ENCODE peak calls at places on chromosomes 2 and 18, in ten cellular contexts. One of them, this sample, is unnamed.

GRCh38 chr18:2535419-2535910 is 35.8 kb downstream of the METTL4 start:
- DNase-seq in cardiac fibroblast: no peak
- DNase-seq in GM13976: no peak
- DNase-seq in suprapubic skin: no peak
- DNase-seq in fibroblast of pulmonary artery: no peak
- DNase-seq in fibroblast of lung: no peak
- DNase-seq in mesothelial cell of epicardium: no peak
- DNase-seq in vagina: no peak
- DNase-seq in GM23338: no peak
- DNase-seq in kidney: no peak
- DNase-seq in this sample: no peak

GRCh38 chr2:112642961-112643360 is 2.8 kb upstream of the SLC20A1 start:
- DNase-seq in cardiac fibroblast: no peak
- DNase-seq in GM13976: no peak
- DNase-seq in suprapubic skin: no peak
- DNase-seq in fibroblast of pulmonary artery: no peak
- DNase-seq in fibroblast of lung: no peak
- DNase-seq in mesothelial cell of epicardium: no peak
- DNase-seq in vagina: no peak
- DNase-seq in GM23338: no peak
- DNase-seq in kidney: no peak
- DNase-seq in this sample: no peak

GRCh38 chr2:22274611-22275010 is 1110.4 kb upstream of the KLHL29 start:
- DNase-seq in cardiac fibroblast: no peak
- DNase-seq in GM13976: no peak
- DNase-seq in suprapubic skin: no peak
- DNase-seq in fibroblast of pulmonary artery: no peak
- DNase-seq in fibroblast of lung: no peak
- DNase-seq in mesothelial cell of epicardium: no peak
- DNase-seq in vagina: no peak
- DNase-seq in GM23338: no peak
- DNase-seq in kidney: no peak
- DNase-seq in this sample: no peak

GRCh38 chr2:53432921-53433320 is 334.7 kb upstream of the CHAC2 start:
- DNase-seq in cardiac fibroblast: no peak
- DNase-seq in GM13976: no peak
- DNase-seq in suprapubic skin: no peak
- DNase-seq in fibroblast of pulmonary artery: no peak
- DNase-seq in fibroblast of lung: no peak
- DNase-seq in mesothelial cell of epicardium: no peak
- DNase-seq in vagina: no peak
- DNase-seq in GM23338: no peak
- DNase-seq in kidney: no peak
- DNase-seq in this sample: no peak

GRCh38 chr2:231513746-231514224 is 16.5 kb downstream of the NMUR1 start:
- DNase-seq in cardiac fibroblast: no peak
- DNase-seq in GM13976: no peak
- DNase-seq in suprapubic skin: no peak
- DNase-seq in fibroblast of pulmonary artery: no peak
- DNase-seq in fibroblast of lung: no peak
- DNase-seq in mesothelial cell of epicardium: no peak
- DNase-seq in vagina: no peak
- DNase-seq in GM23338: no peak
- DNase-seq in kidney: no peak
- DNase-seq in this sample: no peak

GRCh38 chr2:40317047-40317446 is 134.8 kb downstream of the SLC8A1 start:
- DNase-seq in cardiac fibroblast: no peak
- DNase-seq in GM13976: no peak
- DNase-seq in suprapubic skin: no peak
- DNase-seq in fibroblast of pulmonary artery: peak
- DNase-seq in fibroblast of lung: peak
- DNase-seq in mesothelial cell of epicardium: no peak
- DNase-seq in vagina: no peak
- DNase-seq in GM23338: no peak
- DNase-seq in kidney: no peak
- DNase-seq in this sample: no peak

GRCh38 chr2:13638181-13638580 is 921.4 kb downstream of the TRIB2 start:
- DNase-seq in cardiac fibroblast: no peak
- DNase-seq in GM13976: no peak
- DNase-seq in suprapubic skin: no peak
- DNase-seq in fibroblast of pulmonary artery: no peak
- DNase-seq in fibroblast of lung: peak
- DNase-seq in mesothelial cell of epicardium: no peak
- DNase-seq in vagina: no peak
- DNase-seq in GM23338: no peak
- DNase-seq in kidney: no peak
- DNase-seq in this sample: no peak

GRCh38 chr2:203972066-203972465 is 35.5 kb downstream of the ICOS start:
- DNase-seq in cardiac fibroblast: no peak
- DNase-seq in GM13976: no peak
- DNase-seq in suprapubic skin: no peak
- DNase-seq in fibroblast of pulmonary artery: no peak
- DNase-seq in fibroblast of lung: no peak
- DNase-seq in mesothelial cell of epicardium: no peak
- DNase-seq in vagina: no peak
- DNase-seq in GM23338: no peak
- DNase-seq in kidney: no peak
- DNase-seq in this sample: no peak

GRCh38 chr2:40282428-40282827 is 169.5 kb downstream of the SLC8A1 start:
- DNase-seq in cardiac fibroblast: peak
- DNase-seq in GM13976: no peak
- DNase-seq in suprapubic skin: no peak
- DNase-seq in fibroblast of pulmonary artery: peak
- DNase-seq in fibroblast of lung: no peak
- DNase-seq in mesothelial cell of epicardium: no peak
- DNase-seq in vagina: no peak
- DNase-seq in GM23338: no peak
- DNase-seq in kidney: no peak
- DNase-seq in this sample: no peak

GRCh38 chr18:9535430-9535972 is 60.2 kb downstream of the RALBP1 start:
- DNase-seq in cardiac fibroblast: peak
- DNase-seq in GM13976: no peak
- DNase-seq in suprapubic skin: no peak
- DNase-seq in fibroblast of pulmonary artery: peak
- DNase-seq in fibroblast of lung: peak
- DNase-seq in mesothelial cell of epicardium: no peak
- DNase-seq in vagina: no peak
- DNase-seq in GM23338: no peak
- DNase-seq in kidney: peak
- DNase-seq in this sample: no peak

GRCh38 chr2:60837123-60837522 is 44.3 kb upstream of the REL start:
- DNase-seq in cardiac fibroblast: no peak
- DNase-seq in GM13976: no peak
- DNase-seq in suprapubic skin: no peak
- DNase-seq in fibroblast of pulmonary artery: no peak
- DNase-seq in fibroblast of lung: no peak
- DNase-seq in mesothelial cell of epicardium: no peak
- DNase-seq in vagina: no peak
- DNase-seq in GM23338: no peak
- DNase-seq in kidney: no peak
- DNase-seq in this sample: peak

GRCh38 chr2:183606718-183607085 is 482.5 kb downstream of the NUP35 start:
- DNase-seq in cardiac fibroblast: no peak
- DNase-seq in GM13976: no peak
- DNase-seq in suprapubic skin: no peak
- DNase-seq in fibroblast of pulmonary artery: peak
- DNase-seq in fibroblast of lung: peak
- DNase-seq in mesothelial cell of epicardium: no peak
- DNase-seq in vagina: no peak
- DNase-seq in GM23338: no peak
- DNase-seq in kidney: no peak
- DNase-seq in this sample: no peak

GRCh38 chr18:44655435-44655834 is 25.3 kb upstream of the SETBP1 start:
- DNase-seq in cardiac fibroblast: no peak
- DNase-seq in GM13976: no peak
- DNase-seq in suprapubic skin: no peak
- DNase-seq in fibroblast of pulmonary artery: no peak
- DNase-seq in fibroblast of lung: no peak
- DNase-seq in mesothelial cell of epicardium: no peak
- DNase-seq in vagina: no peak
- DNase-seq in GM23338: no peak
- DNase-seq in kidney: no peak
- DNase-seq in this sample: no peak

GRCh38 chr18:58392336-58393000 is 236.4 kb downstream of the ALPK2 start:
- DNase-seq in cardiac fibroblast: peak
- DNase-seq in GM13976: no peak
- DNase-seq in suprapubic skin: no peak
- DNase-seq in fibroblast of pulmonary artery: peak
- DNase-seq in fibroblast of lung: peak
- DNase-seq in mesothelial cell of epicardium: no peak
- DNase-seq in vagina: no peak
- DNase-seq in GM23338: peak
- DNase-seq in kidney: no peak
- DNase-seq in this sample: no peak

GRCh38 chr2:111694690-111695089 is 189.3 kb downstream of the ANAPC1 start:
- DNase-seq in cardiac fibroblast: peak
- DNase-seq in GM13976: no peak
- DNase-seq in suprapubic skin: no peak
- DNase-seq in fibroblast of pulmonary artery: peak
- DNase-seq in fibroblast of lung: peak
- DNase-seq in mesothelial cell of epicardium: no peak
- DNase-seq in vagina: no peak
- DNase-seq in GM23338: no peak
- DNase-seq in kidney: no peak
- DNase-seq in this sample: no peak

GRCh38 chr2:216319771-216320170 is 52.5 kb downstream of the MARCHF4 start:
- DNase-seq in cardiac fibroblast: no peak
- DNase-seq in GM13976: no peak
- DNase-seq in suprapubic skin: no peak
- DNase-seq in fibroblast of pulmonary artery: peak
- DNase-seq in fibroblast of lung: peak
- DNase-seq in mesothelial cell of epicardium: no peak
- DNase-seq in vagina: no peak
- DNase-seq in GM23338: peak
- DNase-seq in kidney: no peak
- DNase-seq in this sample: no peak

GRCh38 chr2:148263890-148264289 is 243.0 kb downstream of the MBD5 start:
- DNase-seq in cardiac fibroblast: no peak
- DNase-seq in GM13976: no peak
- DNase-seq in suprapubic skin: no peak
- DNase-seq in fibroblast of pulmonary artery: no peak
- DNase-seq in fibroblast of lung: no peak
- DNase-seq in mesothelial cell of epicardium: no peak
- DNase-seq in vagina: no peak
- DNase-seq in GM23338: no peak
- DNase-seq in kidney: no peak
- DNase-seq in this sample: no peak

GRCh38 chr18:21743166-21743831 is 2.7 kb downstream of the MIB1 start:
- DNase-seq in cardiac fibroblast: no peak
- DNase-seq in GM13976: no peak
- DNase-seq in suprapubic skin: no peak
- DNase-seq in fibroblast of pulmonary artery: no peak
- DNase-seq in fibroblast of lung: no peak
- DNase-seq in mesothelial cell of epicardium: no peak
- DNase-seq in vagina: no peak
- DNase-seq in GM23338: no peak
- DNase-seq in kidney: no peak
- DNase-seq in this sample: no peak

GRCh38 chr2:165778653-165779451 is 15.2 kb downstream of the GALNT3 start:
- DNase-seq in cardiac fibroblast: peak
- DNase-seq in GM13976: peak
- DNase-seq in suprapubic skin: no peak
- DNase-seq in fibroblast of pulmonary artery: peak
- DNase-seq in fibroblast of lung: no peak
- DNase-seq in mesothelial cell of epicardium: no peak
- DNase-seq in vagina: no peak
- DNase-seq in GM23338: peak
- DNase-seq in kidney: peak
- DNase-seq in this sample: no peak
- TF ChIP-seq CTCF in cardiac fibroblast: peak
- TF ChIP-seq CTCF in GM13976: peak
- TF ChIP-seq CTCF in suprapubic skin: no peak
- TF ChIP-seq CTCF in fibroblast of pulmonary artery: peak
- TF ChIP-seq CTCF in fibroblast of lung: peak
- TF ChIP-seq CTCF in mesothelial cell of epicardium: no peak
- TF ChIP-seq CTCF in vagina: no peak
- TF ChIP-seq CTCF in GM23338: peak
- TF ChIP-seq CTCF in kidney: peak
- TF ChIP-seq CTCF in this sample: peak

GRCh38 chr18:76349067-76349715 is 145.9 kb downstream of the ZNF516 start:
- DNase-seq in cardiac fibroblast: peak
- DNase-seq in GM13976: peak
- DNase-seq in suprapubic skin: no peak
- DNase-seq in fibroblast of pulmonary artery: peak
- DNase-seq in fibroblast of lung: peak
- DNase-seq in mesothelial cell of epicardium: no peak
- DNase-seq in vagina: peak
- DNase-seq in GM23338: peak
- DNase-seq in kidney: no peak
- DNase-seq in this sample: peak
- TF ChIP-seq CTCF in cardiac fibroblast: peak
- TF ChIP-seq CTCF in GM13976: peak
- TF ChIP-seq CTCF in suprapubic skin: peak
- TF ChIP-seq CTCF in fibroblast of pulmonary artery: peak
- TF ChIP-seq CTCF in fibroblast of lung: peak
- TF ChIP-seq CTCF in mesothelial cell of epicardium: peak
- TF ChIP-seq CTCF in vagina: peak
- TF ChIP-seq CTCF in GM23338: peak
- TF ChIP-seq CTCF in kidney: peak
- TF ChIP-seq CTCF in this sample: peak

DNA sequence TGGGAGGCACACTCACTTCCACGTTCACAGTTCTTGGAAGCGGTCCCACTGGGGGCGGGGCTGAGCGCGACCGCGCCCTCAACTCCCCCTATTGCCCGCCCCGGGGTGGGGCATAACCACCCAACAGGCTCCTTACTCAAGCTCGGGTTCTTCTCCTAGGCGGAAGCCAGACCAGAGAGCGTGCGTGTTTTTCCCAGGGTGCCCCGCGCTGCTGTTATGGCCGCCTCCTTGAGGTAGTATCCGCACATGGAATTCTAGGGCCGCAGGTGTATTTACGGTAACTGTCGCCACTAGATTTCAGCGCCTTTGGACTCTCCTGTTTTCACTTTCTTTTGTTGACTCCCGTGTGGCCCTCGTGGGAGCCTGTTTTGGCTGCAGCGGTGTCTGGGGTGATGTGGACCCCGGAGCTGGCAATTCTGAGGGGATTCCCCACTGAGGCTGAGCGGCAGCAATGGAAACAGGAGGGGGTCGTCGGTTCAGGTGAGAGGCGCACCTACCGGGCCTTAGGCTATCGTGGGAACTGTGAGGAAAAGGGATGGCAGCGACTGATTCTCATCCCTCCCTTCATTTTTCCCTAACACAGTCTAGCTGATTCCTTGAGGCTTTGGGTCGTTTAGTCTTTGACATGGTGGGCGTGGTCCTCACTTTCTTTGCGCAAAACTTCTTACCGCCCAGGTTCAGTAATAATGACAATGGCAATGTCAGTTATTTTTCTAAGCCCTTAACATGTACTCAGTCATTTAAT is at the start of gene TTC27:
- DNase-seq in cardiac fibroblast: peak
- DNase-seq in GM13976: peak
- DNase-seq in suprapubic skin: peak
- DNase-seq in fibroblast of pulmonary artery: peak
- DNase-seq in fibroblast of lung: peak
- DNase-seq in mesothelial cell of epicardium: peak
- DNase-seq in vagina: peak
- DNase-seq in GM23338: peak
- DNase-seq in kidney: peak
- DNase-seq in this sample: peak
- TF ChIP-seq CTCF in cardiac fibroblast: no peak
- TF ChIP-seq CTCF in GM13976: no peak
- TF ChIP-seq CTCF in suprapubic skin: no peak
- TF ChIP-seq CTCF in fibroblast of pulmonary artery: no peak
- TF ChIP-seq CTCF in fibroblast of lung: no peak
- TF ChIP-seq CTCF in mesothelial cell of epicardium: no peak
- TF ChIP-seq CTCF in vagina: no peak
- TF ChIP-seq CTCF in GM23338: no peak
- TF ChIP-seq CTCF in kidney: peak
- TF ChIP-seq CTCF in this sample: no peak

GRCh38 chr2:25018681-25019080 is 23.2 kb upstream of the EFR3B start:
- DNase-seq in cardiac fibroblast: no peak
- DNase-seq in GM13976: no peak
- DNase-seq in suprapubic skin: no peak
- DNase-seq in fibroblast of pulmonary artery: no peak
- DNase-seq in fibroblast of lung: no peak
- DNase-seq in mesothelial cell of epicardium: no peak
- DNase-seq in vagina: no peak
- DNase-seq in GM23338: no peak
- DNase-seq in kidney: no peak
- DNase-seq in this sample: no peak
- TF ChIP-seq CTCF in cardiac fibroblast: no peak
- TF ChIP-seq CTCF in GM13976: no peak
- TF ChIP-seq CTCF in suprapubic skin: no peak
- TF ChIP-seq CTCF in fibroblast of pulmonary artery: no peak
- TF ChIP-seq CTCF in fibroblast of lung: no peak
- TF ChIP-seq CTCF in mesothelial cell of epicardium: no peak
- TF ChIP-seq CTCF in vagina: no peak
- TF ChIP-seq CTCF in GM23338: no peak
- TF ChIP-seq CTCF in kidney: no peak
- TF ChIP-seq CTCF in this sample: no peak